ENCODE peak calls at places on chromosomes 2 and 18, in six cellular contexts. U is keratinocyte, M is suprapubic skin, O is fibroblast of lung, J is upper lobe of left lung, D is colonic mucosa. Q is an unnamed sample. For H3K4me1, the result is how much of the 10 kb centered on the place peaks cover.

GRCh38 chr2:205733648-205734047 is 51.3 kb downstream of the NRP2 start:
- DNase-seq in J (peak), U (no peak), M (no peak), D (no peak), O (no peak), Q (no peak)

GRCh38 chr18:70337139-70337972 is 48.5 kb downstream of the SOCS6 start:
- DNase-seq in J (no peak), M (no peak), D (peak), U (peak), O (peak), Q (peak)

GRCh38 chr2:105545731-105546622 is 147.1 kb upstream of the FHL2 start:
- DNase-seq in J (no peak), U (peak), M (no peak), O (peak), D (peak), Q (peak)

GRCh38 chr18:49898421-49898820 is 85.1 kb upstream of the ACAA2 start:
- DNase-seq in U (no peak), O (peak), D (peak), J (no peak), M (no peak), Q (peak)

GRCh38 chr2:182946949-182947348 is 80.5 kb upstream of the FRZB start:
- DNase-seq in U (no peak), M (no peak), O (peak), D (peak), J (no peak), Q (peak)

GRCh38 chr18:32805354-32805753 is 32.5 kb upstream of the KLHL14 start:
- DNase-seq in D (no peak), U (no peak), M (no peak), J (no peak), O (no peak), Q (no peak)

GRCh38 chr2:174487536-174488162 is 820 bp upstream of the GPR155 start:
- DNase-seq in D (no peak), O (no peak), M (no peak), J (no peak), U (no peak), Q (no peak)

GRCh38 chr2:50431958-50432650 is 599.8 kb downstream of the NRXN1 start:
- DNase-seq in J (no peak), M (no peak), D (no peak), U (no peak), O (no peak), Q (no peak)

GRCh38 chr2:220078439-220078838 is 451.0 kb downstream of the SLC4A3 start:
- DNase-seq in U (no peak), D (no peak), O (peak), M (no peak), J (no peak), Q (no peak)

GRCh38 chr18:36511791-36512352 is 214.4 kb downstream of the FHOD3 start:
- DNase-seq in O (no peak), J (no peak), M (no peak), D (peak), U (no peak), Q (peak)

GRCh38 chr2:157488877-157489276 is 45.0 kb upstream of the CYTIP start:
- DNase-seq in O (no peak), J (no peak), U (no peak), D (peak), M (no peak), Q (peak)

GRCh38 chr18:961644-962355 is 57.1 kb downstream of the ADCYAP1 start:
- DNase-seq in O (peak), J (no peak), M (no peak), D (peak), U (no peak), Q (peak)

GRCh38 chr18:31487251-31488015 is 10.5 kb upstream of the DSG2 start:
- DNase-seq in M (no peak), J (no peak), D (no peak), O (peak), U (peak), Q (no peak)

GRCh38 chr2:31945572-31945935 is 65.3 kb downstream of the MEMO1 start:
- DNase-seq in U (no peak), M (no peak), O (peak), J (no peak), D (no peak), Q (no peak)

GRCh38 chr2:42171396-42171971 is 2.3 kb downstream of the EML4 start:
- DNase-seq in O (peak), D (no peak), J (no peak), M (no peak), U (no peak), Q (peak)

GRCh38 chr18:4599312-4599711 is 144.2 kb upstream of the DLGAP1 start:
- DNase-seq in O (no peak), M (no peak), D (no peak), J (no peak), U (no peak), Q (no peak)

GRCh38 chr2:85353876-85354285 is 447 bp downstream of the RETSAT start:
- DNase-seq in U (no peak), O (peak), M (peak), J (no peak), D (peak), Q (peak)

GRCh38 chr2:164802095-164802744 is 39.4 kb downstream of the COBLL1 start:
- DNase-seq in O (no peak), D (no peak), J (no peak), M (no peak), U (no peak), Q (no peak)

GRCh38 chr2:7031424-7032245 is 114.4 kb downstream of the RNF144A start:
- DNase-seq in D (peak), U (peak), M (peak), J (no peak), O (peak), Q (peak)

GRCh38 chr2:39737661-39738060 is 41.4 kb downstream of the THUMPD2 start:
- DNase-seq in D (no peak), M (no peak), J (peak), O (peak), U (no peak), Q (no peak)

GRCh38 chr2:163703386-163703785 is 32.4 kb downstream of the FIGN start:
- DNase-seq in O (no peak), J (no peak), U (no peak), M (no peak), D (no peak), Q (no peak)

GRCh38 chr2:118010470-118010869 is 3.4 kb downstream of the CCDC93 start:
- DNase-seq in M (no peak), O (no peak), U (no peak), J (no peak), D (no peak), Q (no peak)
- H3K4me1 ChIP-seq in M (under half), O (under half), U (under half), J (under half), D (under half), Q (under half)

GRCh38 chr2:101759162-101759561 is 61.7 kb downstream of the MAP4K4 start:
- DNase-seq in D (no peak), M (no peak), O (peak), U (no peak), J (no peak), Q (no peak)
- H3K4me1 ChIP-seq in D (under half), M (under half), O (under half), U (under half), J (under half), Q (under half)

GRCh38 chr18:76376225-76376624 is 118.8 kb downstream of the ZNF516 start:
- DNase-seq in M (no peak), O (no peak), U (no peak), D (no peak), J (no peak), Q (no peak)
- H3K4me1 ChIP-seq in M (under half), O (under half), U (under half), D (under half), J (under half), Q (under half)

GRCh38 chr18:26981373-26982082 is 116.0 kb upstream of the AQP4 start:
- DNase-seq in J (no peak), M (no peak), O (no peak), D (no peak), U (no peak), Q (no peak)
- H3K4me1 ChIP-seq in J (under half), M (under half), O (under half), D (under half), U (under half), Q (under half)

GRCh38 chr2:37658682-37659081 is 12.8 kb downstream of the CDC42EP3 start:
- DNase-seq in O (no peak), M (no peak), D (no peak), J (no peak), U (no peak), Q (no peak)

GRCh38 chr2:37655442-37655841 is 16.0 kb downstream of the CDC42EP3 start:
- DNase-seq in M (no peak), U (no peak), J (no peak), D (no peak), O (no peak), Q (no peak)

GRCh38 chr2:37654932-37655331 is 16.5 kb downstream of the CDC42EP3 start:
- DNase-seq in U (no peak), J (no peak), M (no peak), O (peak), D (no peak), Q (no peak)

GRCh38 chr2:37657471-37657870 is 14.0 kb downstream of the CDC42EP3 start:
- DNase-seq in M (no peak), O (no peak), D (no peak), J (no peak), U (no peak), Q (no peak)

GRCh38 chr2:37656512-37657423 is 14.7 kb downstream of the CDC42EP3 start:
- DNase-seq in U (no peak), O (peak), J (no peak), D (no peak), M (no peak), Q (no peak)
- H3K4me1 ChIP-seq in U (half or more), O (under half), J (half or more), D (under half), M (under half), Q (under half)

GRCh38 chr2:55105456-55105855 is 55.2 kb upstream of the RTN4 start:
- DNase-seq in O (no peak), U (no peak), J (no peak), D (no peak), M (no peak), Q (no peak)
- H3K4me1 ChIP-seq in O (under half), U (under half), J (under half), D (under half), M (under half), Q (under half)

GRCh38 chr2:36425771-36426340 is 70.3 kb downstream of the CRIM1 start:
- DNase-seq in O (no peak), M (no peak), U (no peak), J (no peak), D (no peak), Q (no peak)
- H3K4me1 ChIP-seq in O (under half), M (under half), U (under half), J (under half), D (under half), Q (under half)

GRCh38 chr2:62307469-62308389 is 111.8 kb downstream of the B3GNT2 start:
- DNase-seq in U (no peak), O (no peak), J (no peak), M (no peak), D (peak), Q (peak)
- H3K4me1 ChIP-seq in U (under half), O (under half), J (half or more), M (half or more), D (under half), Q (under half)

GRCh38 chr2:234247453-234248180 is 197.1 kb downstream of the SPP2 start:
- DNase-seq in D (no peak), U (no peak), J (peak), O (no peak), M (no peak), Q (no peak)
- H3K4me1 ChIP-seq in D (under half), U (half or more), J (under half), O (under half), M (under half), Q (under half)

Q was measured in small intestine.